ENCODE peak calls at places on chromosome 19, in six cellular contexts. D, Z, A, B, Q and E are unnamed samples.

GRCh38 chr19:1568320-1569019 is at the start of gene MEX3D:
- DNase-seq in D (no peak), Z (peak; percentile 7), A (peak; percentile 82), B (peak; percentile 100), Q (peak; percentile 32), E (peak; percentile 91)

GRCh38 chr19:55160128-55160985 is 2.8 kb upstream of the TNNI3 start:
- DNase-seq in D (peak; percentile 41), Z (peak; percentile 94), A (peak; percentile 93), B (peak; percentile 96), Q (peak; percentile 87), E (peak; percentile 91)

GRCh38 chr19:21463449-21464105 is 41.8 kb upstream of the ZNF429 start:
- DNase-seq in D (no peak), Z (no peak), A (peak; percentile 46), B (no peak), Q (peak; percentile 94), E (peak; percentile 65)

GRCh38 chr19:3821857-3822364 is 35.7 kb upstream of the MATK start:
- DNase-seq in D (no peak), Z (peak; percentile 73), A (peak; percentile 95), B (peak; percentile 86), Q (peak; percentile 59), E (peak; percentile 82)

GRCh38 chr19:35154535-35155406 is at the start of gene FXYD5:
- DNase-seq in D (peak; percentile 48), Z (peak; percentile 77), A (peak; percentile 86), B (peak; percentile 87), Q (peak; percentile 59), E (peak; percentile 79)

GRCh38 chr19:6227941-6228325 is 51.8 kb downstream of the MLLT1 start:
- DNase-seq in D (no peak), Z (no peak), A (no peak), B (no peak), Q (no peak), E (no peak)

GRCh38 chr19:16375157-16375935 is 50.7 kb downstream of the KLF2 start:
- DNase-seq in D (no peak), Z (no peak), A (no peak), B (no peak), Q (no peak), E (no peak)

GRCh38 chr19:40578442-40578908 is 1.8 kb downstream of the SHKBP1 start:
- DNase-seq in D (no peak), Z (peak; percentile 67), A (no peak), B (no peak), Q (no peak), E (no peak)

GRCh38 chr19:35236638-35237400 is 8.3 kb upstream of the FAM187B start:
- DNase-seq in D (no peak), Z (peak; percentile 43), A (no peak), B (no peak), Q (peak; percentile 2), E (no peak)

GRCh38 chr19:12792048-12792852 is 964 bp downstream of the JUNB start:
- DNase-seq in D (no peak), Z (peak; percentile 58), A (peak; percentile 80), B (no peak), Q (peak; percentile 64), E (peak; percentile 85)

GRCh38 chr19:10744848-10745293 is 27.0 kb downstream of the DNM2 start:
- DNase-seq in D (no peak), Z (no peak), A (no peak), B (no peak), Q (no peak), E (no peak)

GRCh38 chr19:54791476-54791875 is 11.9 kb upstream of the KIR2DL4 start:
- DNase-seq in D (no peak), Z (no peak), A (no peak), B (no peak), Q (no peak), E (no peak)

GRCh38 chr19:47405854-47406417 is 13.4 kb downstream of the MEIS3 start:
- DNase-seq in D (no peak), Z (no peak), A (no peak), B (no peak), Q (no peak), E (no peak)

GRCh38 chr19:13089139-13089856 is 13.4 kb downstream of the LYL1 start:
- DNase-seq in D (no peak), Z (peak; percentile 35), A (no peak), B (no peak), Q (no peak), E (no peak)

GRCh38 chr19:50607874-50608785 is 31.6 kb downstream of the SYT3 start:
- DNase-seq in D (peak; percentile 35), Z (no peak), A (peak; percentile 89), B (peak; percentile 84), Q (no peak), E (peak; percentile 77)

GRCh38 chr19:51607920-51608562 is 22.2 kb downstream of the SIGLEC5 start:
- DNase-seq in D (no peak), Z (peak; percentile 89), A (peak; percentile 81), B (peak; percentile 82), Q (peak; percentile 87), E (peak; percentile 86)

GRCh38 chr19:13597625-13598024 is 91.3 kb upstream of the CACNA1A start:
- DNase-seq in D (no peak), Z (peak; percentile 81), A (peak; percentile 33), B (peak; percentile 93), Q (peak; percentile 59), E (no peak)

GRCh38 chr19:1260749-1261511 is 8.2 kb upstream of the CIRBP start:
- DNase-seq in D (peak; percentile 89), Z (peak; percentile 91), A (peak; percentile 99), B (peak; percentile 94), Q (peak; percentile 86), E (peak; percentile 98)

GRCh38 chr19:46009530-46010510 is 13.0 kb downstream of the PGLYRP1 start:
- DNase-seq in D (no peak), Z (peak; percentile 74), A (peak; percentile 69), B (peak; percentile 79), Q (peak; percentile 15), E (peak; percentile 73)

GRCh38 chr19:2371656-2372055 is 11.6 kb downstream of the TMPRSS9 start:
- DNase-seq in D (no peak), Z (no peak), A (no peak), B (peak; percentile 70), Q (no peak), E (no peak)

GRCh38 chr19:4431808-4432674 is 25.6 kb downstream of the UBXN6 start:
- DNase-seq in D (no peak), Z (peak; percentile 87), A (no peak), B (no peak), Q (peak; percentile 32), E (peak; percentile 30)

GRCh38 chr19:12090807-12091206 is 26.3 kb downstream of the ZNF844 start:
- DNase-seq in D (peak; percentile 11), Z (peak; percentile 25), A (peak; percentile 82), B (peak; percentile 70), Q (peak; percentile 69), E (peak; percentile 61)

GRCh38 chr19:35292421-35292820 is 460 bp downstream of the MAG start:
- DNase-seq in D (no peak), Z (no peak), A (no peak), B (no peak), Q (no peak), E (no peak)

GRCh38 chr19:36058481-36059179 is 3.9 kb downstream of the WDR62 start:
- DNase-seq in D (no peak), Z (no peak), A (no peak), B (no peak), Q (no peak), E (no peak)

GRCh38 chr19:50008532-50008931 is 16.6 kb downstream of the VRK3 start:
- DNase-seq in D (no peak), Z (no peak), A (peak; percentile 35), B (no peak), Q (no peak), E (no peak)

GRCh38 chr19:4067396-4068057 is 828 bp upstream of the ZBTB7A start:
- DNase-seq in D (no peak), Z (no peak), A (peak; percentile 46), B (peak; percentile 27), Q (peak; percentile 30), E (peak; percentile 66)

GRCh38 chr19:35868172-35868822 is at the start of gene APLP1:
- DNase-seq in D (no peak), Z (peak; percentile 2), A (peak; percentile 77), B (peak; percentile 91), Q (no peak), E (peak; percentile 86)

GRCh38 chr19:1266818-1267440 is 2.2 kb upstream of the CIRBP start:
- DNase-seq in D (peak; percentile 68), Z (peak; percentile 16), A (peak; percentile 85), B (peak; percentile 69), Q (peak; percentile 33), E (peak; percentile 90)

GRCh38 chr19:18418725-18419194 is 438 bp upstream of the SSBP4 start:
- DNase-seq in D (no peak), Z (peak; percentile 62), A (no peak), B (no peak), Q (no peak), E (peak; percentile 73)

GRCh38 chr19:1489463-1489971 is 633 bp downstream of the PCSK4 start:
- DNase-seq in D (no peak), Z (no peak), A (no peak), B (no peak), Q (no peak), E (peak; percentile 48)

GRCh38 chr19:58550362-58551122 is 4.4 kb downstream of the CHMP2A start:
- DNase-seq in D (no peak), Z (no peak), A (no peak), B (no peak), Q (no peak), E (no peak)

GRCh38 chr19:54316746-54317107 is 3.8 kb upstream of the LILRA5 start:
- DNase-seq in D (no peak), Z (no peak), A (no peak), B (peak; percentile 8), Q (no peak), E (no peak)

GRCh38 chr19:4675346-4675745 is 5.2 kb upstream of the MYDGF start:
- DNase-seq in D (no peak), Z (no peak), A (no peak), B (no peak), Q (no peak), E (no peak)

GRCh38 chr19:5890099-5890498 is 13.5 kb downstream of the NDUFA11 start:
- DNase-seq in D (no peak), Z (no peak), A (no peak), B (no peak), Q (no peak), E (no peak)

GRCh38 chr19:39845621-39846175 is 481 bp downstream of the FBL start:
- DNase-seq in D (no peak), Z (peak; percentile 32), A (no peak), B (peak; percentile 66), Q (no peak), E (no peak)